ENCODE peak calls at places on chromosomes 13 and 19, in six cellular contexts. N, A, K, W, Q and Z are unnamed samples. For H3K9me3, the result is how much of the 10 kb centered on the place peaks cover.

GRCh38 chr13:106471957-106472543 is 63.4 kb downstream of the EFNB2 start:
- DNase-seq in N (no peak), A (no peak), K (peak), W (no peak), Q (no peak), Z (peak)

GRCh38 chr19:17948967-17949930 is 16.4 kb downstream of the CCDC124 start:
- DNase-seq in N (no peak), A (no peak), K (no peak), W (no peak), Q (peak), Z (no peak)

GRCh38 chr19:29155683-29156082 is 57.3 kb downstream of the UQCRFS1 start:
- DNase-seq in N (no peak), A (no peak), K (no peak), W (no peak), Q (no peak), Z (no peak)

GRCh38 chr13:30705672-30706071 is 29.7 kb upstream of the ALOX5AP start:
- DNase-seq in N (no peak), A (no peak), K (no peak), W (no peak), Q (no peak), Z (no peak)

GRCh38 chr13:99265823-99266426 is 7.7 kb upstream of the GPR18 start:
- DNase-seq in N (no peak), A (no peak), K (no peak), W (no peak), Q (peak), Z (no peak)

GRCh38 chr19:38721977-38722773 is 22.1 kb downstream of the CAPN12 start:
- DNase-seq in N (no peak), A (no peak), K (no peak), W (no peak), Q (no peak), Z (no peak)

GRCh38 chr13:97257800-97258799 is 36.0 kb downstream of the MBNL2 start:
- DNase-seq in N (peak), A (peak), K (no peak), W (no peak), Q (no peak), Z (no peak)

GRCh38 chr13:102718746-102719145 is 23.9 kb upstream of the METTL21C start:
- DNase-seq in N (no peak), A (no peak), K (no peak), W (no peak), Q (no peak), Z (no peak)

GRCh38 chr13:32256243-32256642 is 58.9 kb downstream of the ZAR1L start:
- DNase-seq in N (no peak), A (no peak), K (no peak), W (no peak), Q (no peak), Z (no peak)

GRCh38 chr13:32254416-32254815 is 60.7 kb downstream of the ZAR1L start:
- DNase-seq in N (no peak), A (no peak), K (no peak), W (no peak), Q (no peak), Z (no peak)

GRCh38 chr13:32253911-32254399 is 61.2 kb downstream of the ZAR1L start:
- DNase-seq in N (no peak), A (no peak), K (no peak), W (no peak), Q (no peak), Z (no peak)

GRCh38 chr13:32255744-32256120 is 59.4 kb downstream of the ZAR1L start:
- DNase-seq in N (no peak), A (no peak), K (no peak), W (no peak), Q (no peak), Z (no peak)

DNA sequence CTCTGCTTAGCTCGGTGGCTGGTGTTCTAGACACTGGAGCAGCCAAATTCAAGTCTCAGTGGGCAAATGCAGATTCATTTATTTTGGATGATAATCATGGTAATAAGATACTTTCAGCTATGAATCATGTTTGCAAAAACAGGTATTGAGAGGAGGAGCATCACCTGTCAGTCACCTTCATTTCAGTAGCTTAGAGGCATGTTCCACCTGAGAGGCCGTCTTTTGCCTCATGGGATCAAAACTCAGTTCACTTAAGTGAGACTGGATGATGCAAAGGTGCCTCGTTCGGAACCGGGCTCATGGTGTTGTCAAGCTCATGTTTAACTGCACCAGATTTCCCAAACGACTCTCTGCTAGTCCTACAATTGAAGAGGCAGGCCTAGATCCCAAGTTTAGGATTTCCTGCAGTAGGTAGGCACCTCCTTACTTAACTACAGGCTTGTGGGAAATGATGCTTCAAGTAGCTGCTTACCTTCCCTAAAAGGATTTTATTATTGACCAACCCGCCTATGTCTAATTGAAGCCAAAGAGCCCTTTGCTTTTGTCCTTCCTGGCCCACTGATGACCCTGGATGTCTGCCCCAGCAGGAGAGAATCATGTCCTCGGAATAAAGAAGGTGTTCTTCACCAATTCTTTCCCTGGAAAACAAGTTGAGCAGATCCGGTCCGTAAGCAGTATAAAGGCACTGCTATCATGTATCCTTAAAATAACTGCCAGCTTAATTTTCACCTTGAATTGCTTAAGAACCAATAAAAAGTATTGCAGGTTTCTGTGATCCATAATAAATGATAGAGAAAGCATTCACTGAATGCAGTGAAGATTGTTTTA is 60.0 kb downstream of the ZAR1L start:
- DNase-seq in N (no peak), A (no peak), K (no peak), W (no peak), Q (no peak), Z (no peak)
- H3K4me3 ChIP-seq in N (peak), A (peak), K (no peak), W (peak), Q (no peak), Z (no peak)

GRCh38 chr19:19215792-19216191 is 4.0 kb downstream of the NCAN start:
- DNase-seq in N (no peak), A (no peak), K (no peak), W (no peak), Q (no peak), Z (no peak)

GRCh38 chr19:19214892-19215291 is 3.1 kb downstream of the NCAN start:
- DNase-seq in N (no peak), A (no peak), K (no peak), W (no peak), Q (no peak), Z (peak)

GRCh38 chr19:19218911-19219310 is 7.2 kb downstream of the NCAN start:
- DNase-seq in N (no peak), A (no peak), K (no peak), W (no peak), Q (no peak), Z (no peak)

GRCh38 chr19:19213822-19214558 is 2.2 kb downstream of the NCAN start:
- DNase-seq in N (no peak), A (no peak), K (no peak), W (no peak), Q (no peak), Z (no peak)

DNA sequence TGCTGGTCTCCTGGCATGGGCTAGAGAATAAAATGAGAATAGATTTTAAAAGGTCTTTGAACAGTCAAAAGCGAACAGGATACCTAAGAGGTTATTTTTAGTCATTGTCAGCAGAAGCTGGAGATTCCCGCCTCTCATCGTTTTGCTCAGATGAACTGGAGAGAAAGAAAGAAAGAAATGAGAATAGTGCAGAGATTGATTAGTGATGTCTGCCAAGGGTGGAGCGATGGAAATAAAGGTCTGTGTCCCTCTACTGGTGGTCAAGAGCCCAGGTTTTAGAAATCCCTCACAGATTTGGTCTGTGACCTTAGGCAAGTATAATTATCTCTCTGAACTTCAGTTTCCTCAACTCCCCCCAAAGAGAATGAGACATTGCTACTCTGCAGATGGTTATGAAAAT is 5.4 kb downstream of the NCAN start:
- DNase-seq in N (no peak), A (no peak), K (no peak), W (no peak), Q (no peak), Z (no peak)
- TF ChIP-seq CTCF in N (no peak), A (no peak), K (no peak), W (no peak), Q (no peak), Z (no peak)

GRCh38 chr19:51891193-51891747 is 3.5 kb upstream of the ZNF577 start:
- DNase-seq in N (no peak), A (no peak), K (no peak), W (no peak), Q (no peak), Z (no peak)

GRCh38 chr19:51887522-51888498 is at the start of gene ZNF577:
- DNase-seq in N (peak), A (peak), K (peak), W (peak), Q (peak), Z (peak)

GRCh38 chr19:51884713-51885112 is 3.0 kb downstream of the ZNF577 start:
- DNase-seq in N (no peak), A (no peak), K (no peak), W (no peak), Q (no peak), Z (no peak)

DNA sequence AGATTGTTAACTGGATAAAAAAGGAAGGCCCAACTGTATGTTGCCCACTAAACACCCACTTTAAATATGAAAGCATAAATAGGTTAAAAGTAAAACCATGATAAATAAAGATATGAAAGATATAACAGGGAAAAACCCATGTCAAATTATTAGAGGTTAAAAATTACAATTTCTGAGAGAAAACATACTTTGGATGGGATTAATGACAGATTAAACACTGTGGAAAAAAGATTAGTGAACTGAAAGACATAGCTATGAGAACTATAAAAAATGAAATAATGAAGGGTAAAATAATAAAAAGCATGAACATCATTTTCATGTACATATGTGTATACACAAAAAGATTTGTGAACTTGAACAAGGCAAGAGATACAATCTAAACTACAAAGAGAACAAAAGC is 2.2 kb upstream of the ZNF577 start:
- DNase-seq in N (no peak), A (no peak), K (no peak), W (no peak), Q (no peak), Z (no peak)
- H3K9me3 ChIP-seq in N (under half), A (half or more), K (half or more), W (half or more), Q (under half), Z (under half)

GRCh38 chr19:22634450-22634827 is 315 bp downstream of the ZNF492 start:
- DNase-seq in N (no peak), A (no peak), K (no peak), W (no peak), Q (no peak), Z (no peak)
- H3K4me3 ChIP-seq in N (peak), A (peak), K (peak), W (peak), Q (peak), Z (peak)

DNA sequence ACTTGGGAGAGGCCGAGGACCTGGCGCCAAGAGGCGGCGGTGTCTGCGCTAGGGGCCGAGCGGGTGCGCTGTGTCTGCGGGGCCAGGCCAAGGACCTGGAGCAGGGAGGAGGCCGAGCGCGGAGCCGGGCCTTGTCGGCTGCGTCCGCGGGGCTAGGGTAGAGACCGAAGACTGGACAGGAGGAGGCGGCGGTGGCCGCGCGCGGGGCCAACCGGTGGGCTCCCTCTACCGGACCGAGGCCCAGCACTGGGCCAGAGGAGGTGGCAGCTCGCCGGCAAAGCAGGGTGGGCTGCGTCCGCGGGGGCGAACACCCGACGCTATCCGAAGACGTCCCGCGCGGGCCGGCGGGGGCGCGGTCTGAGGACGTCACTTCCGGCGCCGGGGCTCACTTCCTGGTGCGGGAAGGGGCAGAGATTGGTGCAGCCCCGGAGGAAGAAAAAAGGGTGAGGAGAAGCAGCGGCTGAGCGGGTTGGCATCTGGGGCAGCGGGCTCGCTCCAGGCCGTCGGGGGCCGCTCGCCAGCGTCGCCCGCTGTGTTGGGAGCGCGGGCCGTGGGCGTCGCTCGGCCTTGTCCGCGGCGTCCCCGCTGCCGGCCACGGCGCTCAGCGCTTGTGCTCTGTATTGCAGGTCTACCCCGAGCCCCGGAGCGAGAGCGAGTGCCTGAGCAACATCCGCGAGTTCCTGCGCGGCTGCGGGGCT is 38.3 kb downstream of the ARHGEF7 start:
- DNase-seq in N (peak), A (peak), K (peak), W (peak), Q (peak), Z (peak)
- TF ChIP-seq CTCF in N (no peak), A (peak), K (no peak), W (peak), Q (no peak), Z (peak)

DNA sequence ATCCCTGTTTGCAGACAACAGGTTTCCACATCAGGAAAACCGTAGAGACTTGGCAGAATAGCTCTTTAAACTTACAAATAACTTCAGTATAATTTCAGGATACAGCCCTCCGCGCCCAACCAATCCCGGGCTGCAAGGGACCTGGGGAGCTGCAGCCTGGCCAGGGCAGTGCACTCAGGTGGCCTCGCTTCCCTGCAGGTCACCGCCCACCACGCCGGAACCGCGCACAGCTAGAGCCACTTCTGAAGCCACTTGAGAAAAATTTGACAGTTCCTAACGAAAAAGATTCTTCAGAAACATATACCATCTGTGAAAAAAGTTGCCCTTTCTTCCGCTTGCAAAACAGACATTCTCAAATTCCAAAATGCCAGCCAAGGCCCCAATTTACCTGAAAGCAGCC is 11.1 kb downstream of the ZNF91 start:
- DNase-seq in N (no peak), A (no peak), K (no peak), W (no peak), Q (no peak), Z (no peak)
- H3K9me3 ChIP-seq in N (under half), A (half or more), K (half or more), W (half or more), Q (under half), Z (half or more)

GRCh38 chr19:9219489-9219888 is at the start of gene OR7D4:
- DNase-seq in N (no peak), A (no peak), K (no peak), W (no peak), Q (no peak), Z (no peak)
- H3K4me3 ChIP-seq in N (no peak), A (no peak), K (no peak), W (no peak), Q (no peak), Z (no peak)